ENCODE peak calls at places on chromosomes 5 and 9, in nine cellular contexts. X, T, C, O, F, W, I, R and H are unnamed samples.

GRCh38 chr9:131008909-131009618 is at the start of gene LAMC3:
- DNase-seq in X (no peak), T (no peak), C (peak; percentile 57), O (no peak), F (peak; percentile 61), W (no peak), I (no peak), R (peak; percentile 54), H (no peak)

GRCh38 chr5:132074772-132075718 is 1.5 kb downstream of the CSF2 start:
- DNase-seq in X (no peak), T (no peak), C (no peak), O (no peak), F (peak; percentile 16), W (no peak), I (peak; percentile 90), R (no peak), H (no peak)

GRCh38 chr9:107484117-107484723 is 5.3 kb downstream of the KLF4 start:
- DNase-seq in X (peak; percentile 28), T (no peak), C (peak; percentile 28), O (no peak), F (peak; percentile 79), W (no peak), I (no peak), R (peak; percentile 46), H (no peak)

GRCh38 chr5:164119806-164120440 is 614.5 kb downstream of the MAT2B start:
- DNase-seq in X (no peak), T (no peak), C (peak; percentile 35), O (no peak), F (peak; percentile 6), W (no peak), I (no peak), R (peak; percentile 62), H (no peak)

GRCh38 chr5:55384072-55384471 is 76.3 kb downstream of the MTREX start:
- DNase-seq in X (no peak), T (no peak), C (no peak), O (no peak), F (no peak), W (no peak), I (no peak), R (no peak), H (no peak)

GRCh38 chr9:8382266-8382665 is 582.7 kb upstream of the DMAC1 start:
- DNase-seq in X (no peak), T (no peak), C (no peak), O (no peak), F (peak; percentile 15), W (no peak), I (no peak), R (no peak), H (no peak)

GRCh38 chr9:92342825-92343488 is 17.2 kb downstream of the CENPP start:
- DNase-seq in X (no peak), T (no peak), C (no peak), O (no peak), F (no peak), W (no peak), I (no peak), R (no peak), H (no peak)

GRCh38 chr5:80569961-80570786 is at the start of gene ANKRD34B:
- DNase-seq in X (no peak), T (peak; percentile 8), C (peak; percentile 40), O (no peak), F (peak; percentile 82), W (no peak), I (peak; percentile 53), R (peak; percentile 50), H (no peak)

GRCh38 chr9:16321461-16322119 is 548.9 kb downstream of the BNC2 start:
- DNase-seq in X (no peak), T (peak; percentile 46), C (no peak), O (no peak), F (peak; percentile 32), W (peak; percentile 57), I (no peak), R (no peak), H (no peak)

GRCh38 chr9:16328349-16328748 is 542.1 kb downstream of the BNC2 start:
- DNase-seq in X (no peak), T (no peak), C (no peak), O (no peak), F (no peak), W (no peak), I (no peak), R (no peak), H (no peak)

GRCh38 chr9:16322849-16323248 is 547.6 kb downstream of the BNC2 start:
- DNase-seq in X (no peak), T (no peak), C (no peak), O (no peak), F (no peak), W (peak; percentile 36), I (no peak), R (no peak), H (no peak)

GRCh38 chr9:16329699-16330113 is 540.8 kb downstream of the BNC2 start:
- DNase-seq in X (no peak), T (peak; percentile 37), C (no peak), O (no peak), F (no peak), W (no peak), I (no peak), R (no peak), H (no peak)

GRCh38 chr9:16325966-16326365 is 544.5 kb downstream of the BNC2 start:
- DNase-seq in X (no peak), T (no peak), C (no peak), O (no peak), F (no peak), W (peak; percentile 37), I (no peak), R (no peak), H (no peak)
- TF ChIP-seq CTCF in X (no peak), T (no peak), C (no peak), O (no peak), F (no peak), W (no peak), I (no peak), R (no peak), H (no peak)

DNA sequence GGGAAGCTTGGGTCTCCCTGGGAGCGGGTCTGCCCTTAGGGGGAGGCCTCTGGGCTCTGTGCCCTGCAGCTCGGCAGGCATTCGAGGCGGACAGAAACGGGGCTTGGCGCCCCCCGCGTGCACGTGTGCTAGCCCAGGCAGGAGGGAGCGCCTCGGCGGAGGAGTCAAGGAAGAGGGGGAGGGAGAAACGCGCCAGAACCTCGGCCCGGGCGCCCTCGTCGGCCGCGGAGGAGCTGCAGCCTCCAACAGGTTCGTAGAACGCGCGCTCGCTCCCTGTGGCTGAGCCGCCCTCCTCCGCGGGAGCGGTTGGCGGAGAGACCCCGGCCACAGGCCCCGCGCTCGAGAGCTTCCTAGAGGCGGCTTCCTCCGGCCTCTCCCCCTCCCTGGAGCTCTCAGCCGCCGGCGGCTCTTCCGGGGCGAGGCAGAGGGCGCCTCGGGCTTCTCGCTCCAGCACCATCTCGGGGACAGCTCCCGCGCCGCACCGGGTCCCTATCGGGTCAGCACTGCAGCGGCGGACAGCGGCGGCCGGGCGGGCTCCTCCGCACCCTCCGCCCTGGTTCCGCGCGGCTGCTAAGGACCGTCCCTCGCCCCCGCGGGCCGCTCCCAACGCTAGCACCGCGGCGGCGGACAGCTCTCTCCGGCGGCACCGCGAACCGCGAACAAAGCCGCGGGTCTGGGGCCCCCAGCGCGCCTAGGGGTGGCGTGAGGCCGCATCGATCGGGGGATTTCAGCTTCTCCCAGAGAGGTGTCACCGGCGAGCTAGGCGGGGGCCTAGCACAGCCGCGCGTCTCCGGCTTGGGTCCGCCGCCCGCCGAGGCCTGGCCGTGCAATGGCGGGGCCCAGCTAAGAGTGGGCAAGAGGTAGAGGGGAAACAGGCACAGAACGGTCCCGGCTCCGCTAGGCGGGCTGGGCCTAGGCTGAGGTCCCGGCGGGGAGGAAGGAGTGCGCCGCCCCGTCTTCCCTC is 74.6 kb upstream of the CPLX2 start:
- DNase-seq in X (peak; percentile 79), T (peak; percentile 73), C (peak; percentile 66), O (peak; percentile 80), F (peak; percentile 98), W (peak; percentile 67), I (peak; percentile 82), R (peak; percentile 67), H (no peak)
- H3K4me3 ChIP-seq in X (no peak overlapping the region), T (no peak overlapping the region), C (peak overlapping the region; percentile 76), O (peak overlapping the region; percentile 24), F (peak overlapping the region; percentile 66), W (no peak overlapping the region), I (no peak overlapping the region), R (peak overlapping the region; percentile 74), H (no peak overlapping the region)

GRCh38 chr9:93813221-93813620 is 141.9 kb downstream of the BARX1 start:
- DNase-seq in X (no peak), T (no peak), C (no peak), O (no peak), F (no peak), W (no peak), I (no peak), R (no peak), H (no peak)

GRCh38 chr9:93813687-93814560 is 141.2 kb downstream of the BARX1 start:
- DNase-seq in X (no peak), T (no peak), C (no peak), O (no peak), F (peak; percentile 84), W (peak; percentile 36), I (no peak), R (peak; percentile 74), H (no peak)

GRCh38 chr9:93815135-93815534 is 140.0 kb downstream of the BARX1 start:
- DNase-seq in X (no peak), T (no peak), C (no peak), O (no peak), F (no peak), W (peak; percentile 30), I (no peak), R (no peak), H (no peak)

GRCh38 chr9:93815677-93816076 is 139.5 kb downstream of the BARX1 start:
- DNase-seq in X (no peak), T (no peak), C (no peak), O (no peak), F (no peak), W (no peak), I (no peak), R (no peak), H (no peak)

DNA sequence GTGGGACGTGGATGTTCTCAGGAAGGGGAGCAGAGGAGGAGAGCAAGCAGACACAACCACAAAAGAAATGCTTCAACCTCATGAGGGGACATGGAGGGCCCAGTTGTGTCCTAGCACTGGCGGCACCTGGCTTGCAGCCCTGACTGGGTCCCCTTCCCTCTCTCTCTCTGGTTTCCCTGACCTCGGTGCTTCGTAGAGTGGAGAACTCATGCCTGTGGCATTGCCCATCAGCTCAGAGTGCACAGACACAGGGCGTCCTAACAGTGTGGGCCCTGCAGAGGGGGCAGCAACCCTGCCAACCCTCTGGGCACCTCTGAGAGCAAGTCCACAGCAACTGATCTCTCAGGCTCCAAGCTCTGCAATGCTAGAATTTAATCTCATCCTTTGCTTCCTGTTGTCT is 140.6 kb downstream of the BARX1 start:
- DNase-seq in X (no peak), T (no peak), C (no peak), O (no peak), F (peak; percentile 49), W (peak; percentile 31), I (no peak), R (no peak), H (no peak)
- TF ChIP-seq CTCF in X (no peak), T (peak; percentile 4), C (no peak), O (no peak), F (peak; percentile 42), W (no peak), I (no peak), R (peak; percentile 68), H (no peak)

DNA sequence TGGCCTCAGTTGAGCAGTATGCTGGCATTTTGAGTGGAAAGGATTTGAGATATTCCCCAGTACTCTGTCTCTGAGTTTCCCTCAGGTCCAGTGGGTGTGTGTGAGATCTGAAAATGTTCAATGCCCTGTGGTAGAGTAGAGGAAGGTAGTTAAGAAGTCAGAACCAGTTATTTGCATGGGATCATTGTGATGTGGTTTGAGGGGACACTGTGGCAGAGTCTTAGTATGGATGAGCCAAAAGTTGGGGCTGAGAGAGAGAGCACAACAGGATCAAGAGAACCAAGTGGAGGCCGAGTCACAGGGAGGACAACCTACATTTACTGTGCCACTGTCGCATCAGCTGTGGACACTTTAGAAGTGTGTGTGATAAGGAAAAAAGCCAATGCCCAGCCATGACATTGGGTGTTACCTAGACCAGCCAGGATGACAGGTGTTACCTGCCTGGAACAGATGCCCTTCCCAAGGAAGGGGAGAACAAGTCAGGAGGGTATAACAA is 128.9 kb upstream of the IL12B start:
- DNase-seq in X (no peak), T (no peak), C (no peak), O (no peak), F (no peak), W (no peak), I (no peak), R (no peak), H (no peak)
- H3K4me3 ChIP-seq in X (no peak overlapping the region), T (no peak overlapping the region), C (no peak overlapping the region), O (no peak overlapping the region), F (no peak overlapping the region), W (no peak overlapping the region), I (no peak overlapping the region), R (no peak overlapping the region), H (no peak overlapping the region)